ENCODE peak calls at places on chromosomes 12 and 14, in eight cellular contexts. E is lung; G is effector memory CD4-positive, alpha-beta T cell; V is adipocyte; T is GM12878; U is cardiac muscle cell; H is sigmoid colon; Q is neural progenitor cell. B is an unnamed sample. For H3K27me3, the result is how much of the 10 kb centered on the place peaks cover.

GRCh38 chr12:1594295-1595025 is at the start of gene FBXL14:
- DNase-seq in Q (peak), V (peak), H (peak), E (peak), T (no peak), G (peak), U (peak), B (peak)

GRCh38 chr14:97688626-97689336 is 891.6 kb downstream of the VRK1 start:
- DNase-seq in V (no peak), E (no peak), Q (no peak), T (no peak), U (no peak), G (no peak), H (no peak), B (no peak)

GRCh38 chr12:110109037-110109836 is 14.9 kb upstream of the IFT81 start:
- DNase-seq in G (no peak), E (peak), U (peak), T (no peak), V (peak), Q (peak), H (peak), B (no peak)

GRCh38 chr12:89439946-89440345 is 84.7 kb downstream of the GALNT4 start:
- DNase-seq in G (no peak), E (no peak), Q (no peak), V (no peak), U (no peak), H (no peak), T (no peak), B (no peak)

GRCh38 chr12:21456291-21456780 is 18.9 kb downstream of the PYROXD1 start:
- DNase-seq in T (no peak), Q (no peak), H (no peak), V (peak), U (no peak), G (peak), E (no peak), B (no peak)

GRCh38 chr12:95955549-95956159 is 12.5 kb downstream of the AMDHD1 start:
- DNase-seq in G (no peak), H (no peak), U (no peak), T (no peak), V (no peak), Q (peak), E (no peak), B (no peak)

GRCh38 chr14:21894003-21894897 is 220.6 kb upstream of the OR4E1 start:
- DNase-seq in U (peak), T (no peak), H (no peak), E (no peak), Q (peak), V (no peak), G (peak), B (no peak)

GRCh38 chr14:52951730-52952481 is 1.1 kb upstream of the FERMT2 start:
- DNase-seq in Q (peak), U (peak), H (peak), E (peak), V (peak), T (no peak), G (no peak), B (no peak)

GRCh38 chr14:45633220-45633984 is 380.4 kb upstream of the MIS18BP1 start:
- DNase-seq in E (no peak), G (no peak), Q (no peak), V (no peak), U (no peak), T (no peak), H (no peak), B (no peak)

GRCh38 chr12:5827591-5827990 is 117.5 kb downstream of the ANO2 start:
- DNase-seq in Q (peak), U (no peak), G (no peak), E (no peak), V (no peak), H (no peak), T (no peak), B (no peak)

GRCh38 chr14:21163721-21164120 is 7.9 kb upstream of the OR5AU1 start:
- DNase-seq in G (no peak), T (no peak), H (no peak), E (no peak), U (no peak), V (no peak), Q (no peak), B (no peak)

GRCh38 chr12:118328486-118329340 is 44.0 kb downstream of the TAOK3 start:
- DNase-seq in G (no peak), E (no peak), H (no peak), V (no peak), T (no peak), U (no peak), Q (no peak), B (no peak)

GRCh38 chr12:130286041-130286440 is 51.6 kb upstream of the PIWIL1 start:
- DNase-seq in V (no peak), U (no peak), E (no peak), T (no peak), Q (peak), G (no peak), H (no peak), B (no peak)

GRCh38 chr12:33226671-33227070 is 212.9 kb downstream of the SYT10 start:
- DNase-seq in E (no peak), T (no peak), Q (no peak), U (no peak), H (no peak), V (no peak), G (no peak), B (no peak)

GRCh38 chr14:61876362-61877049 is 114.3 kb downstream of the SNAPC1 start:
- DNase-seq in G (no peak), U (no peak), Q (no peak), T (no peak), H (no peak), E (no peak), V (no peak), B (peak)

GRCh38 chr12:30782316-30783173 is 27.8 kb upstream of the CAPRIN2 start:
- DNase-seq in H (no peak), T (no peak), Q (no peak), G (no peak), V (no peak), U (no peak), E (no peak), B (no peak)

GRCh38 chr14:103296007-103296406 is 38.0 kb upstream of the EIF5 start:
- DNase-seq in U (peak), E (no peak), G (no peak), Q (no peak), H (peak), T (no peak), V (peak), B (no peak)

GRCh38 chr12:78878447-78878846 is 13.9 kb downstream of the SYT1 start:
- DNase-seq in V (no peak), H (no peak), Q (no peak), T (no peak), E (no peak), U (no peak), G (no peak), B (no peak)

GRCh38 chr12:115857923-115858322 is 419.6 kb downstream of the MED13L start:
- DNase-seq in U (no peak), Q (no peak), T (no peak), H (no peak), G (no peak), V (no peak), E (no peak), B (no peak)

GRCh38 chr12:19194963-19195362 is 65.4 kb downstream of the PLEKHA5 start:
- DNase-seq in E (no peak), V (no peak), T (no peak), G (no peak), H (no peak), Q (no peak), U (no peak), B (no peak)

GRCh38 chr12:99984271-99985128 is at the start of gene ANKS1B:
- DNase-seq in E (peak), V (peak), T (no peak), Q (peak), U (peak), H (peak), G (no peak), B (peak)
- H3K4me3 ChIP-seq in E (peak), V (peak), T (peak), Q (peak), U (peak), H (peak), G (no peak), B (peak)

GRCh38 chr12:27233814-27234213 is 10.3 kb upstream of the STK38L start:
- DNase-seq in U (no peak), H (no peak), G (no peak), V (no peak), T (no peak), E (no peak), Q (no peak), B (no peak)
- H3K27me3 ChIP-seq in U (under half), H (under half), G (under half), V (under half), T (under half), E (under half), Q (under half), B (under half)

GRCh38 chr12:11753826-11754225 is 104.4 kb downstream of the ETV6 start:
- DNase-seq in H (no peak), U (no peak), V (peak), Q (no peak), E (no peak), G (no peak), T (no peak), B (no peak)
- H3K4me3 ChIP-seq in H (no peak), U (no peak), V (no peak), Q (no peak), E (no peak), G (no peak), T (no peak), B (no peak)

DNA sequence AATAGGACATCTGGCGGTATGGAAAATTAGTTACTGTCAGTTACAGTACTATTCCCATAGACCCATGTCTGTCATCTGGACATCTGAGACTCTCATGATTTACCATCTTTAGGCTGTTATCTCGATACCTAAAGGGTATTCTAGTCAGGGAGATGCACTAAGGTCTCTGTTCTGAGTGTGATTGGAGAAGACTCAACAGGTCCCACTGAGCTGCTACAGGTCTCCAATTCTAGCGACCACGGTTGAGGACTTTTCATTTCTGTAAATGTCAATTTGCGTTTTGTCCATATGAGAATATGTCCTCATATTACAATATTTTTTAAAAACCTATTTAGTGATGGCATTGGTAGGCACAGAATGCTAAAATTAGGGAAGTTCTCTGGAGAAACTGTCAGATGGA is 1160.2 kb downstream of the TMEM121 start:
- DNase-seq in E (no peak), U (no peak), H (no peak), V (no peak), G (no peak), Q (no peak), T (no peak), B (no peak)
- H3K27me3 ChIP-seq in E (under half), U (under half), H (under half), V (under half), G (under half), Q (under half), T (under half), B (under half)